ENCODE peak calls at places on chromosome 22, in four cellular contexts. V is uterus, L is pancreas, A is ascending aorta. M is an unnamed sample. For H3K4me1, the result is how much of the 10 kb centered on the place peaks cover.

GRCh38 chr22:20803696-20804324 is 29.9 kb downstream of the SERPIND1 start:
- DNase-seq in A (no peak), L (no peak), V (peak), M (no peak)

GRCh38 chr22:27752771-27753170 is 48.8 kb downstream of the MN1 start:
- DNase-seq in L (no peak), A (peak), V (peak), M (no peak)

GRCh38 chr22:41672780-41673509 is 15.7 kb downstream of the SNU13 start:
- DNase-seq in A (no peak), V (no peak), L (no peak), M (no peak)

GRCh38 chr22:44192098-44192810 is 11.5 kb downstream of the PARVG start:
- DNase-seq in A (peak), L (no peak), V (no peak), M (peak)

GRCh38 chr22:46518542-46519325 is 18.7 kb downstream of the CELSR1 start:
- DNase-seq in L (no peak), A (no peak), V (no peak), M (no peak)

GRCh38 chr22:23035557-23036277 is 34.6 kb upstream of the GNAZ start:
- DNase-seq in A (no peak), L (no peak), V (no peak), M (no peak)

GRCh38 chr22:46959369-46959768 is 196.9 kb downstream of the TBC1D22A start:
- DNase-seq in L (no peak), V (no peak), A (no peak), M (no peak)

GRCh38 chr22:41910599-41911291 is 4.1 kb downstream of the SHISA8 start:
- DNase-seq in V (no peak), L (no peak), A (no peak), M (no peak)

GRCh38 chr22:44329179-44329796 is 16.5 kb upstream of the SHISAL1 start:
- DNase-seq in L (no peak), A (no peak), V (no peak), M (no peak)

GRCh38 chr22:27692243-27692642 is 109.3 kb downstream of the MN1 start:
- DNase-seq in V (no peak), A (no peak), L (no peak), M (no peak)

GRCh38 chr22:39266398-39267030 is 21.7 kb upstream of the PDGFB start:
- DNase-seq in A (no peak), V (no peak), L (no peak), M (no peak)

GRCh38 chr22:45280995-45281394 is 3.8 kb upstream of the UPK3A start:
- DNase-seq in L (no peak), V (no peak), A (no peak), M (no peak)

GRCh38 chr22:23700706-23701105 is 9.9 kb downstream of the RGL4 start:
- DNase-seq in V (no peak), L (peak), A (peak), M (no peak)

GRCh38 chr22:44623771-44624510 is 78.1 kb upstream of the PRR5 start:
- DNase-seq in L (no peak), A (no peak), V (no peak), M (no peak)

GRCh38 chr22:27546157-27546556 is 255.4 kb downstream of the MN1 start:
- DNase-seq in L (no peak), A (no peak), V (no peak), M (no peak)

GRCh38 chr22:43996170-43996980 is 27.7 kb upstream of the PARVB start:
- DNase-seq in L (no peak), V (no peak), A (peak), M (no peak)

GRCh38 chr22:43553451-43554258 is 141.8 kb downstream of the MPPED1 start:
- DNase-seq in V (no peak), L (no peak), A (peak), M (no peak)

GRCh38 chr22:39526736-39527171 is 5.8 kb downstream of the RPS19BP1 start:
- DNase-seq in V (no peak), L (no peak), A (no peak), M (no peak)

GRCh38 chr22:19942071-19942885 is 660 bp upstream of the TXNRD2 start:
- DNase-seq in L (peak), A (peak), V (peak), M (no peak)

GRCh38 chr22:40189979-40190378 is 12.3 kb downstream of the TNRC6B start:
- DNase-seq in L (no peak), V (no peak), A (no peak), M (no peak)

GRCh38 chr22:20128902-20129746 is 2.5 kb upstream of the ZDHHC8 start:
- DNase-seq in V (no peak), A (no peak), L (no peak), M (no peak)

GRCh38 chr22:20034143-20034542 is 13.2 kb downstream of the TANGO2 start:
- DNase-seq in V (no peak), L (no peak), A (no peak), M (no peak)

GRCh38 chr22:40531951-40532900 is 104.3 kb downstream of the MRTFA start:
- DNase-seq in L (no peak), A (no peak), V (no peak), M (no peak)

GRCh38 chr22:27299181-27300085 is 502.1 kb downstream of the MN1 start:
- DNase-seq in L (no peak), V (peak), A (peak), M (no peak)

GRCh38 chr22:20787223-20787622 is 13.3 kb downstream of the SERPIND1 start:
- DNase-seq in A (no peak), L (no peak), V (no peak), M (no peak)

GRCh38 chr22:22427542-22428065 is 80.9 kb downstream of the ZNF280B start:
- DNase-seq in V (no peak), L (no peak), A (no peak), M (no peak)

GRCh38 chr22:40668611-40669390 is 10.5 kb upstream of the MCHR1 start:
- DNase-seq in A (no peak), V (no peak), L (no peak), M (no peak)

GRCh38 chr22:41697126-41697775 is 2.1 kb upstream of the MEI1 start:
- DNase-seq in V (peak), A (peak), L (peak), M (peak)

GRCh38 chr22:20316844-20317401 is 2.9 kb downstream of the DGCR6L start:
- DNase-seq in V (no peak), L (no peak), A (no peak), M (no peak)

GRCh38 chr22:23214398-23214797 is 34.1 kb downstream of the BCR start:
- DNase-seq in A (no peak), V (no peak), L (no peak), M (no peak)

GRCh38 chr22:32571764-32572163 is 97.2 kb downstream of the FBXO7 start:
- DNase-seq in L (no peak), A (no peak), V (no peak), M (no peak)

GRCh38 chr22:44489817-44490216 is 8.2 kb downstream of the RTL6 start:
- DNase-seq in V (no peak), L (no peak), A (no peak), M (no peak)

GRCh38 chr22:29512031-29512430 is 32.0 kb downstream of the NEFH start:
- DNase-seq in A (no peak), V (no peak), L (no peak), M (no peak)

GRCh38 chr22:41531736-41532477 is 12.4 kb downstream of the POLR3H start:
- DNase-seq in A (no peak), L (no peak), V (no peak), M (no peak)

GRCh38 chr22:19114984-19115552 is 7.1 kb downstream of the DGCR2 start:
- DNase-seq in A (no peak), L (no peak), V (no peak), M (no peak)

GRCh38 chr22:22877523-22878210 is 9.9 kb upstream of the IGLL5 start:
- DNase-seq in A (no peak), V (no peak), L (peak), M (peak)

GRCh38 chr22:39641660-39642059 is 71.1 kb downstream of the CACNA1I start:
- DNase-seq in V (no peak), A (no peak), L (no peak), M (no peak)

GRCh38 chr22:21980547-21980946 is 2.0 kb downstream of the TOP3B start:
- DNase-seq in V (no peak), A (no peak), L (no peak), M (no peak)

GRCh38 chr22:50497093-50497492 is 10.4 kb downstream of the LMF2 start:
- DNase-seq in V (no peak), L (no peak), A (no peak), M (no peak)
- H3K4me3 ChIP-seq in V (no peak), L (no peak), A (no peak), M (no peak)

GRCh38 chr22:17829691-17830040 is 55.4 kb upstream of the BID start:
- DNase-seq in A (no peak), V (no peak), L (no peak), M (no peak)

GRCh38 chr22:17831527-17832251 is 57.4 kb upstream of the BID start:
- DNase-seq in V (peak), L (no peak), A (no peak), M (no peak)

GRCh38 chr22:17835256-17835655 is 61.0 kb upstream of the BID start:
- DNase-seq in V (no peak), A (no peak), L (no peak), M (no peak)

GRCh38 chr22:17830041-17830961 is 56.0 kb upstream of the BID start:
- DNase-seq in A (peak), V (peak), L (peak), M (peak)

GRCh38 chr22:17832665-17833064 is 58.4 kb upstream of the BID start:
- DNase-seq in V (no peak), A (no peak), L (no peak), M (no peak)
- H3K4me1 ChIP-seq in V (under half), A (under half), L (under half), M (under half)

GRCh38 chr22:25370322-25370721 is 150.9 kb downstream of the CRYBB2 start:
- DNase-seq in V (no peak), L (no peak), A (no peak), M (no peak)
- H3K27ac ChIP-seq in V (no peak), L (no peak), A (no peak), M (no peak)

GRCh38 chr22:31526275-31526674 is 29.9 kb downstream of the SFI1 start:
- DNase-seq in L (no peak), A (no peak), V (no peak), M (no peak)
- H3K4me3 ChIP-seq in L (no peak), A (no peak), V (no peak), M (no peak)

GRCh38 chr22:36330655-36331305 is 57.0 kb downstream of the MYH9 start:
- DNase-seq in L (no peak), A (peak), V (peak), M (peak)
- H3K4me1 ChIP-seq in L (half or more), A (half or more), V (half or more), M (half or more)

GRCh38 chr22:33853200-33854097 is 66.8 kb downstream of the LARGE1 start:
- DNase-seq in L (peak), A (peak), V (peak), M (peak)

GRCh38 chr22:33851240-33851639 is 69.0 kb downstream of the LARGE1 start:
- DNase-seq in V (no peak), L (no peak), A (no peak), M (no peak)

GRCh38 chr22:33850227-33850626 is 70.0 kb downstream of the LARGE1 start:
- DNase-seq in A (no peak), L (no peak), V (no peak), M (no peak)

GRCh38 chr22:33850724-33851123 is 69.6 kb downstream of the LARGE1 start:
- DNase-seq in A (no peak), V (no peak), L (no peak), M (no peak)

GRCh38 chr22:33851985-33852384 is 68.3 kb downstream of the LARGE1 start:
- DNase-seq in A (no peak), V (no peak), L (no peak), M (no peak)
- H3K27ac ChIP-seq in A (no peak), V (peak), L (no peak), M (peak)

DNA sequence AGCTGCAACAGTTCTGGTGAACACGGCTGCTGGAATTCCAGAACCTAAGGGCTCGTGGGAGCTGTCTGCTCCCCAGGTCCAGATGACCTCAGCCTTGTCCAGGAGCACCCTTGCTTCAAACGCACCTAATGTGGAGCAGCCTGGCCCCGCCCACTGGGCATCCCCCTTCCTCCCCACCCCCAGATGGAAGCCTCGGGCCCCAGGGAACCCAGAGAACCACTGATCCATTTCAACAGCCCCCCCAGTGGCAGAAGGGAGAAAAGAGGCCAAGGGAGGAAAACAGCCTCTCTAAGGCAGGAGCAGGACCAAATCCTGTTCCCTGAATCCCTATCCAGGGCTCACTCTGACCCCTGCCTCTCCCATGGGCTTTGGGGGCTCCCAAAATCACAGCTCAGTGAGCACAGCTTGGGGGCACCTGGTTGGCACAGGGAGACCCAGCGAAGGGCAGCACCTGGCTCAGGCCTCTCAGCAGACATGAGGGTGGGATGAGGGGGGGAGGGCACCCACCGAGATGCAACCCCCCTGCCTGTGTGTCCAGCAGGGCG is 1.2 kb downstream of the CYTH4 start:
- DNase-seq in L (no peak), A (no peak), V (no peak), M (no peak)
- H3K4me3 ChIP-seq in L (no peak), A (peak), V (no peak), M (no peak)

GRCh38 chr22:30927806-30928205 is 40.8 kb downstream of the MORC2 start:
- DNase-seq in A (peak), L (no peak), V (no peak), M (no peak)
- H3K4me1 ChIP-seq in A (under half), L (under half), V (under half), M (under half)

M was measured in SJSA1.